ENCODE peak calls at places on chromosome 21, in nine cellular contexts. V is heart right ventricle; J is mammary epithelial cell; P is PC-3; C is CD4-positive, alpha-beta memory T cell; Y is body of pancreas; B is fibroblast of lung; A is Panc1; E is HAP-1. N is an unnamed sample.

GRCh38 chr21:45836268-45836655 is 145.3 kb upstream of the COL6A1 start:
- DNase-seq in V (no peak), J (no peak), P (no peak), C (no peak), Y (no peak), B (peak; percentile 93), A (no peak), E (no peak), N (no peak)

GRCh38 chr21:40377135-40377534 is 469.8 kb downstream of the DSCAM start:
- DNase-seq in V (no peak), J (no peak), P (no peak), C (no peak), Y (no peak), B (no peak), A (no peak), E (no peak), N (no peak)

GRCh38 chr21:27040738-27041137 is 73.8 kb upstream of the ADAMTS5 start:
- DNase-seq in V (no peak), J (peak; percentile 42), P (peak; percentile 51), C (no peak), Y (no peak), B (no peak), A (no peak), E (no peak), N (no peak)

GRCh38 chr21:18529253-18529652 is 125.7 kb upstream of the TMPRSS15 start:
- DNase-seq in V (no peak), J (no peak), P (peak; percentile 89), C (no peak), Y (no peak), B (peak; percentile 81), A (peak; percentile 8), E (no peak), N (no peak)

GRCh38 chr21:19844334-19844733 is 1153.9 kb upstream of the NCAM2 start:
- DNase-seq in V (no peak), J (no peak), P (no peak), C (no peak), Y (no peak), B (no peak), A (no peak), E (no peak), N (no peak)

GRCh38 chr21:35222541-35222941 is 173.4 kb upstream of the RUNX1 start:
- DNase-seq in V (no peak), J (no peak), P (peak; percentile 11), C (peak; percentile 43), Y (no peak), B (no peak), A (no peak), E (no peak), N (no peak)

GRCh38 chr21:41435728-41436127 is 9.7 kb downstream of the MX1 start:
- DNase-seq in V (no peak), J (no peak), P (no peak), C (no peak), Y (no peak), B (no peak), A (no peak), E (no peak), N (no peak)

GRCh38 chr21:45192332-45192731 is 95.4 kb downstream of the POFUT2 start:
- DNase-seq in V (no peak), J (no peak), P (no peak), C (no peak), Y (no peak), B (no peak), A (no peak), E (no peak), N (no peak)

GRCh38 chr21:42561742-42562141 is 48.1 kb downstream of the SLC37A1 start:
- DNase-seq in V (no peak), J (no peak), P (no peak), C (no peak), Y (peak; percentile 51), B (no peak), A (no peak), E (no peak), N (no peak)

GRCh38 chr21:17454315-17455027 is 58.4 kb upstream of the CXADR start:
- DNase-seq in V (no peak), J (peak; percentile 88), P (peak; percentile 66), C (peak; percentile 39), Y (peak; percentile 76), B (peak; percentile 88), A (peak; percentile 96), E (peak; percentile 97), N (peak; percentile 68)

GRCh38 chr21:35309316-35309715 is 260.2 kb upstream of the RUNX1 start:
- DNase-seq in V (no peak), J (no peak), P (no peak), C (no peak), Y (no peak), B (peak; percentile 16), A (no peak), E (no peak), N (no peak)

GRCh38 chr21:32248616-32249550 is 30.0 kb downstream of the MIS18A start:
- DNase-seq in V (no peak), J (no peak), P (no peak), C (no peak), Y (no peak), B (no peak), A (no peak), E (no peak), N (no peak)

GRCh38 chr21:35350965-35351364 is 301.9 kb upstream of the RUNX1 start:
- DNase-seq in V (no peak), J (peak; percentile 42), P (no peak), C (no peak), Y (no peak), B (no peak), A (no peak), E (no peak), N (no peak)

GRCh38 chr21:46532080-46532479 is 72.8 kb downstream of the S100B start:
- DNase-seq in V (no peak), J (no peak), P (no peak), C (no peak), Y (no peak), B (no peak), A (no peak), E (no peak), N (no peak)

GRCh38 chr21:45451771-45452182 is 46.8 kb downstream of the COL18A1 start:
- DNase-seq in V (no peak), J (no peak), P (no peak), C (peak; percentile 31), Y (no peak), B (no peak), A (no peak), E (no peak), N (no peak)

GRCh38 chr21:44085491-44086321 is 21.5 kb upstream of the PWP2 start:
- DNase-seq in V (no peak), J (no peak), P (no peak), C (no peak), Y (no peak), B (no peak), A (no peak), E (no peak), N (no peak)

GRCh38 chr21:41779659-41780058 is 12.8 kb upstream of the RIPK4 start:
- DNase-seq in V (no peak), J (no peak), P (peak; percentile 44), C (no peak), Y (no peak), B (no peak), A (no peak), E (no peak), N (no peak)

GRCh38 chr21:31872452-31873274 is at the start of gene HUNK:
- DNase-seq in V (no peak), J (peak; percentile 34), P (no peak), C (no peak), Y (peak; percentile 78), B (peak; percentile 39), A (no peak), E (peak; percentile 63), N (peak; percentile 68)

GRCh38 chr21:25509862-25510261 is 97.4 kb downstream of the MRPL39 start:
- DNase-seq in V (no peak), J (no peak), P (no peak), C (no peak), Y (no peak), B (no peak), A (no peak), E (no peak), N (no peak)

DNA sequence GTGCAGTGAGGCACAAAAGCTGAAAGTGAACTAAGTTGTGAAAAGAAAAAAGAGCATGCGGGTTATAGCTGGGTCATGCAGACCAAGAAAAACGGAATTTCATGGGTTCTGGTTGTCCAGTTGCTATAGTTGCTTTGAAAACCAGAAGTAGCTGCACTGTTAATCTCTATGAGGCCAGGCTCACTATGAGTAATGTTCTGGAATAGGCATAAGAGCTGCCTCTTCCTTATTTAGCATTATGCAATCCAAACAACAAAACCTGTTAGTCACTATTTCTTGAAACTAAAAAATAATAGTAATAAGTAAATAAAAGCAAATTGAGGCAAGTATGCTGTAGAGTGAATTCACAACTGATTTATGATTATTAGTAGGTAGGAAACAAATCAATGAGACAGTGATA is 1383.7 kb downstream of the MRPL39 start:
- DNase-seq in V (no peak), J (no peak), P (peak; percentile 20), C (no peak), Y (no peak), B (peak; percentile 1), A (no peak), E (no peak), N (no peak)
- H3K9me3 ChIP-seq in V (peaks cover 13% of the 10 kb centered on the region), J (peaks cover 15% of the 10 kb centered on the region), P (no peaks in the 10 kb centered on the region), C (no peaks in the 10 kb centered on the region), Y (no peaks in the 10 kb centered on the region), B (no peaks in the 10 kb centered on the region), A (no peaks in the 10 kb centered on the region), E (no peaks in the 10 kb centered on the region), N (no peaks in the 10 kb centered on the region)

GRCh38 chr21:24275613-24276012 is 1331.7 kb downstream of the MRPL39 start:
- DNase-seq in V (no peak), J (no peak), P (no peak), C (no peak), Y (no peak), B (no peak), A (no peak), E (no peak), N (no peak)
- H3K9me3 ChIP-seq in V (no peaks in the 10 kb centered on the region), J (peaks cover 31% of the 10 kb centered on the region), P (no peaks in the 10 kb centered on the region), C (no peaks in the 10 kb centered on the region), Y (no peaks in the 10 kb centered on the region), B (no peaks in the 10 kb centered on the region), A (no peaks in the 10 kb centered on the region), E (no peaks in the 10 kb centered on the region), N (no peaks in the 10 kb centered on the region)

DNA sequence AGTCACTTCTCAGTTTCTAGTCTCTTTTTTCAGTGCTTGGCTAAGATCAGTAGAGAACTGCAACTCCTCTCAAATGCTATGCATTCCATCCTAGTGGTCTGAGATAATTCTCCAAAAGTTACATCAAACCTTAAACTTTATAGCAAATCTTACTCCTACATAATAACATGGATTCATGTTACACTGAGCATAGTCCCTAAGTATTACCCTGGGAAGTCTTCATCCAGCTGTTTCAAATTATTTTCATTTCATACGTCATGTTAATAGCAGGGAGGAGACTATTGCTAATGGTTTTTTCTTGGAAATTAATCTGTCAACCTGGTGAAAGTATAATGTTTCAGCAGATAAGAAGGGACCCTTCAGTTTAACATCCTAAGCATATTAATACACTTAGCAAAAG is 318.1 kb downstream of the USP25 start:
- DNase-seq in V (no peak), J (no peak), P (no peak), C (no peak), Y (no peak), B (peak; percentile 79), A (no peak), E (no peak), N (no peak)
- H3K9me3 ChIP-seq in V (peaks cover 5% of the 10 kb centered on the region), J (no peaks in the 10 kb centered on the region), P (peaks cover 5% of the 10 kb centered on the region), C (no peaks in the 10 kb centered on the region), Y (no peaks in the 10 kb centered on the region), B (no peaks in the 10 kb centered on the region), A (no peaks in the 10 kb centered on the region), E (no peaks in the 10 kb centered on the region), N (no peaks in the 10 kb centered on the region)

DNA sequence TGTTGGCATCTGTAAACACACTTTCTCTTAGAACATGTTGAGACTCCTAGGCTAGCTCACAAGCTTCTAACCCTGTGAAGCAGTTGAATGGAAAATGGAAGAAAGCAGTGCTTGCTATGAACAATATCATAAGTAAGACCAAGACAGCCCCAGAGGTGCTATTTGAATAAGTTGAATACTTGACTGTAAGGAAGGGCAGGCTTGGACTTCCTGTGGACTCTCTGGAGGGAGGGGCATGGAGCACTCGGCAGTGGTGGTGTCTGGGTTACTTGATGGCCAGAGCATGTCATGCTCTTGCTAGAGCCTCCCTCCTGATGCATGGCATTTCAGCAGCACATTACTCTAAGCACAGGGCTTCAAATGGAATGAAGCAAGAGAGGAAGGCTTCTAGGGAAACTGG is 60.0 kb downstream of the MRPS6 start:
- DNase-seq in V (no peak), J (no peak), P (no peak), C (no peak), Y (no peak), B (no peak), A (no peak), E (no peak), N (no peak)
- H3K9me3 ChIP-seq in V (peaks cover 11% of the 10 kb centered on the region), J (no peaks in the 10 kb centered on the region), P (no peaks in the 10 kb centered on the region), C (no peaks in the 10 kb centered on the region), Y (no peaks in the 10 kb centered on the region), B (no peaks in the 10 kb centered on the region), A (no peaks in the 10 kb centered on the region), E (peaks cover 9% of the 10 kb centered on the region), N (no peaks in the 10 kb centered on the region)

N was measured in Caco-2.